ENCODE peak calls at places on chromosome 4, in ten cellular contexts. Y is lung, H is HepG2, B is sigmoid colon, S is left lung, E is pancreas, V is heart right ventricle, R is NB4, C is GM23338, P is coronary artery. G is an unnamed sample.

GRCh38 chr4:177696438-177696966 is 254.3 kb upstream of the AGA start:
- DNase-seq in S (no peak), Y (no peak), E (no peak), P (no peak), R (no peak), V (no peak), B (no peak), C (peak), H (no peak), G (no peak)

GRCh38 chr4:77996076-77996475 is 61.0 kb upstream of the FRAS1 start:
- DNase-seq in C (no peak), V (no peak), S (no peak), B (no peak), P (no peak), Y (no peak), H (peak), R (no peak), E (no peak), G (no peak)

GRCh38 chr4:47876310-47876709 is 38.1 kb downstream of the NFXL1 start:
- DNase-seq in B (no peak), R (no peak), Y (no peak), P (no peak), V (no peak), S (no peak), H (no peak), C (no peak), E (no peak), G (no peak)

GRCh38 chr4:121358473-121358872 is 22.3 kb downstream of the QRFPR start:
- DNase-seq in S (no peak), Y (no peak), H (no peak), E (no peak), R (peak), B (no peak), V (no peak), C (no peak), P (no peak), G (no peak)

GRCh38 chr4:57074753-57075152 is 35.4 kb downstream of the IGFBP7 start:
- DNase-seq in C (no peak), R (no peak), B (no peak), E (no peak), V (no peak), S (no peak), P (no peak), H (no peak), Y (no peak), G (no peak)

GRCh38 chr4:88573286-88573994 is 18.8 kb upstream of the HERC3 start:
- DNase-seq in B (no peak), H (no peak), C (no peak), E (no peak), R (no peak), Y (no peak), P (no peak), V (no peak), S (no peak), G (no peak)

GRCh38 chr4:183659919-183660318 is 826 bp downstream of the TRAPPC11 start:
- DNase-seq in R (peak), V (no peak), B (no peak), P (no peak), H (no peak), Y (no peak), C (no peak), S (no peak), E (no peak), G (no peak)

GRCh38 chr4:185394568-185395254 is 1.0 kb downstream of the LRP2BP start:
- DNase-seq in V (no peak), P (no peak), H (no peak), E (no peak), B (no peak), R (peak), S (no peak), C (no peak), Y (no peak), G (no peak)

GRCh38 chr4:19159874-19160273 is 1091.8 kb upstream of the SLIT2 start:
- DNase-seq in V (no peak), P (no peak), Y (no peak), B (no peak), H (no peak), R (no peak), C (no peak), S (no peak), E (no peak), G (no peak)

GRCh38 chr4:187276786-187277408 is 553.2 kb upstream of the FAT1 start:
- DNase-seq in P (no peak), H (no peak), B (no peak), V (no peak), R (no peak), S (no peak), Y (no peak), E (no peak), C (no peak), G (no peak)

GRCh38 chr4:152953514-152953913 is 17.4 kb downstream of the FHDC1 start:
- DNase-seq in V (no peak), E (no peak), R (no peak), S (no peak), H (no peak), P (no peak), B (no peak), C (no peak), Y (no peak), G (no peak)

GRCh38 chr4:102623622-102624021 is 122.5 kb downstream of the NFKB1 start:
- DNase-seq in Y (no peak), S (no peak), H (peak), V (no peak), R (peak), P (no peak), C (peak), B (no peak), E (no peak), G (no peak)

GRCh38 chr4:151329217-151330007 is 4.0 kb upstream of the SH3D19 start:
- DNase-seq in P (no peak), R (no peak), Y (no peak), B (no peak), S (no peak), H (no peak), E (no peak), V (no peak), C (no peak), G (no peak)

GRCh38 chr4:40201898-40202297 is 5.1 kb downstream of the RHOH start:
- DNase-seq in R (no peak), S (no peak), C (no peak), Y (no peak), E (no peak), B (no peak), V (no peak), P (no peak), H (no peak), G (no peak)

GRCh38 chr4:40206421-40206820 is 9.6 kb downstream of the RHOH start:
- DNase-seq in S (no peak), B (no peak), H (no peak), P (no peak), E (no peak), R (peak), Y (no peak), V (no peak), C (no peak), G (no peak)

GRCh38 chr4:40202474-40202873 is 5.6 kb downstream of the RHOH start:
- DNase-seq in R (no peak), V (no peak), Y (no peak), S (no peak), H (no peak), E (no peak), P (no peak), B (no peak), C (no peak), G (no peak)

GRCh38 chr4:40204507-40205258 is 7.9 kb downstream of the RHOH start:
- DNase-seq in Y (no peak), B (no peak), P (no peak), E (no peak), R (no peak), H (no peak), C (no peak), S (no peak), V (no peak), G (no peak)

DNA sequence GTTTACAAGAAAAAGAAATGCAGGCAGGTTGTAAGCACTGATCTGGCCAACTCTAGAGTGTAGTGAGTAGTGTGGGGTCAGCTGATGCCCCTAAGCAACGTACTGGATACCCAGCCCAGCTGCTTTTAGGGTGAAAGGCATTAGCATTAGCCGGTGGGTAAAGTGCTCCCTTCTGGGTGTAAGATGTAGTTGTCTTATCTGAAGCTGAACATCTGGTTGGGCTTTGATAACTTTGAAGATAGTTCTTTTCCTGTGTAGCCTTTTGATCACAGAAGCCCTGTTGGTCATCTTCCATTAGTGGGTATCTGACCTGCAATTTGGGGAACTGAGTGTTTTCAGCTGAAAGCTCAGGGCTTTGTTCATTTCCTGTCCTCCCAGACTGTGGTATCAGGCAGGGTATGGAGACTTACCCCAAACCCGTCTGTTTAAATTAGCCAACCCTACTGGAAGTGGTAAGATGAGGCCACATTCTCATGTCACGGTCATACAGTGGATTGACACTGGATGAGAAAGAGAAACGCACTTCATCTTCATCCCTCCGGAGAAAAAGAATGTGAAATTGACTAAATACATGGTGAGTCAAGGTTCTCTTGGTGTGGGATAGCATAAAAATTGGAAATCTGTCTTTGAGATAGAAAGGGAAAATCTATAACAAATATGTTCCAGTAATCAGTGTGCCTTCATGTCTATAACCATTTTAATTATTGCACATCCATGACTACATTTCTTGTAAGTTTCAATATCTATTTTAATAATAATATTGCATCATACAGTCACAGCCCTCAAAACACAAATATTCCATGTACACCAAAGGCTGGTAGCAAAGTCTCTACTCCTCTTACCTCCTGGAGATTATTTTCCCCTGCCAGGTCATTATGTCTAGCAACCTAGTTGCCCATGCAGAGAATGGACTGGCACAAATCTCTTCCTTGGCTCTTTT is 8.7 kb downstream of the RHOH start:
- DNase-seq in E (no peak), S (no peak), H (no peak), C (no peak), P (no peak), V (no peak), Y (no peak), B (no peak), R (peak), G (no peak)
- H3K4me3 ChIP-seq in E (no peak), S (no peak), H (no peak), C (no peak), P (no peak), V (no peak), Y (no peak), B (no peak), R (peak), G (peak)

GRCh38 chr4:13196721-13197120 is 287.4 kb downstream of the RAB28 start:
- DNase-seq in C (no peak), P (no peak), B (peak), Y (no peak), S (no peak), R (no peak), H (no peak), V (peak), E (no peak), G (no peak)

DNA sequence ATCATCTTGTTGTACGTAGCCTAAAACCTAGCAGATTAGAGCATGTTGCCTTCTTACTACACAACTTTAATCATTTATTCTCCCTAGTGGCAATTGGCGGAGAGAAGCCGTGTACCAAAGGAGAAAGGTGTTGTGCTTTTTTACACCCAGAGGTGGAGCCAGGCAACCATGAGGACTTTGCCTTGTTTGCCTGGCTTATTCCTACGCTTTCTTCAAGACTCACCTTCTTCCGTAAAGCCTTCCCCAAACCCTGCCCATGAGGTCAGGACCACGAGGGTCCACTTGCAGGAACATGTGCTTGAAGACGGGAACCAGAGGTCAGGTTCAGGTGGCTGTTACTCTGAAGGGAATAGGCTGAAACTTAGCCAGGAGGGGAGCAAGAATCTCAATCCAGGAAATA is 290.5 kb downstream of the RAB28 start:
- DNase-seq in H (peak), C (peak), E (no peak), R (no peak), V (no peak), P (no peak), B (no peak), Y (no peak), S (no peak), G (no peak)
- TF ChIP-seq CTCF in H (peak), C (peak), E (no peak), R (no peak), V (no peak), P (no peak), B (no peak), Y (no peak), S (no peak), G (no peak)

GRCh38 chr4:165326831-165327210 is 648 bp upstream of the MSMO1 start:
- DNase-seq in B (no peak), R (peak), E (peak), P (peak), C (peak), Y (peak), V (peak), H (peak), S (no peak), G (no peak)
- H3K4me3 ChIP-seq in B (peak), R (peak), E (peak), P (peak), C (peak), Y (peak), V (peak), H (peak), S (peak), G (peak)

GRCh38 chr4:142743071-142743825 is 102.9 kb downstream of the INPP4B start:
- DNase-seq in V (no peak), R (no peak), P (no peak), Y (no peak), E (no peak), S (no peak), C (no peak), H (no peak), B (no peak), G (no peak)

DNA sequence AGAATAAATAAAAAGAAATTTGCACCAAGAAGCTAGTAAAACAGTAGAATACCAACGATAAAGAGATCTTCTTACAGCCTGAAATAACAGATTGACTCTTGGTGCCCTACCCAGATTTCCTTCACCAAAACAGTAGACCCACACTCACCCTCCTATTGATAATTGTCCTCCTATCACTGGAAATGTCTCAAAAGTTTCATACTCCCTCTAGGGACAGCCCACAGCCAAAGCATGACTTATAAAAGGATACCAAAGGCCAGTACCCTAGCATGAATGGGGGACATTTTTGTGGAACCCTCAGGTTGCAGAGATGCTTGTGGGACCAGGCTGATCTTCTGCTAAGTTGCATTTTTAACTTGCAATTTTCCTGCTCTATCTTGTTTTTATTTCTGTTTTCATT is 104.1 kb downstream of the INPP4B start:
- DNase-seq in H (no peak), B (no peak), V (no peak), C (peak), R (no peak), S (no peak), P (no peak), E (no peak), Y (no peak), G (no peak)
- TF ChIP-seq CTCF in H (no peak), B (no peak), V (no peak), C (peak), R (no peak), S (no peak), P (no peak), E (no peak), Y (no peak), G (no peak)

DNA sequence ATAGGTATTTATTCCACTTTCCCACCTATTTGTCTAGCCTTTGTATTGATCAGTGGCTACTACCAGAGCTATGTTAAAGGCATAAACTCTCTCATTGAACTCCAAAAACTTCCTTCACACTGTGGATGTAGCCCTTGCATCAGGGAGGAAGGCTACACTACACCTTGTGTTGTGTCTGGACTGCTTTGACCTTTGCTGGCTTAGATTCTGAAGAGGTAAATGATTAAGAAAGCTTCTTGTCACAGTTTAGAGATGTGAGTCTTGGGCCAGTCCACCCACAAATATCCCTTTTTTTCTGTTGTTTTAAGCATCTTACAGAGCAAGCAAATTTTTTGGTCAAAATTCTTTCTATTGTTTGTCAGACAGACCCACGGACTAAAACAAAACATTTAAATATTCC is 1.9 kb downstream of the ENPEP start:
- DNase-seq in V (no peak), R (no peak), P (no peak), S (no peak), Y (no peak), B (no peak), C (no peak), H (no peak), E (no peak), G (no peak)
- H3K4me3 ChIP-seq in V (peak), R (no peak), P (peak), S (no peak), Y (no peak), B (no peak), C (no peak), H (no peak), E (no peak), G (no peak)

GRCh38 chr4:90186229-90186628 is 59.0 kb downstream of the CCSER1 start:
- DNase-seq in V (no peak), R (no peak), S (no peak), Y (no peak), C (no peak), B (no peak), H (no peak), P (no peak), E (no peak), G (no peak)

GRCh38 chr4:90183254-90183653 is 56.1 kb downstream of the CCSER1 start:
- DNase-seq in P (no peak), B (no peak), C (no peak), H (no peak), Y (no peak), V (no peak), S (no peak), R (no peak), E (no peak), G (no peak)

GRCh38 chr4:90187148-90187884 is 60.1 kb downstream of the CCSER1 start:
- DNase-seq in C (no peak), B (no peak), R (no peak), P (no peak), S (no peak), Y (no peak), V (no peak), H (no peak), E (no peak), G (no peak)

GRCh38 chr4:90184560-90184959 is 57.4 kb downstream of the CCSER1 start:
- DNase-seq in C (peak), E (no peak), V (no peak), B (no peak), R (no peak), P (no peak), Y (no peak), S (no peak), H (no peak), G (no peak)

DNA sequence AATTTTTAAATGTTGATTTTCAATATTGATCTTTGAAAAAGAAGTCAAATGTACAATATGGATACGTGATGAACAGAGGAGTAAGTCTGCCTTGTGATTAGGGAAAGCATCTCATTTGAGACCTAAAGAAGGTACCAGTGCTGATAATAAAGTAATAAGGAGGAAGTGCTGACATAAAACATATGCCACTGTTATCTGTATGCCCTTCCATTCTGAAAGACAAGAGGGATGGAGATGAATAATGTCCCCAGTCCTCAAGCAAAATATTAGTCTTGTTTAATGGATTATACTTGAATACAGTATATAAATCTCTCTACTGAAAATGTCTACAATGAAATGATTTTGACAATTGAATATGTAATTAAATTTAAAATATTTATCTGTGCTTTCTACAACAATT is 58.2 kb downstream of the CCSER1 start:
- DNase-seq in S (no peak), V (no peak), C (no peak), R (no peak), E (no peak), Y (no peak), H (no peak), B (no peak), P (no peak), G (no peak)
- TF ChIP-seq CTCF in S (no peak), V (no peak), C (no peak), R (no peak), E (no peak), Y (no peak), H (no peak), B (no peak), P (no peak), G (no peak)

GRCh38 chr4:70925899-70926635 is 23.9 kb downstream of the MOB1B start:
- DNase-seq in B (no peak), R (no peak), S (no peak), Y (no peak), C (no peak), H (no peak), V (no peak), E (no peak), P (no peak), G (no peak)
- H3K4me3 ChIP-seq in B (no peak), R (no peak), S (no peak), Y (no peak), C (no peak), H (no peak), V (no peak), E (no peak), P (no peak), G (no peak)